ENCODE peak calls at places on chromosomes 16 and 17, in four cellular contexts. O is neural progenitor cell, Y is heart left ventricle, W is transverse colon. C is an unnamed sample. For H3K4me1, the result is how much of the 10 kb centered on the place peaks cover.

GRCh38 chr17:63024201-63024600 is 58.2 kb downstream of the TANC2 start:
- DNase-seq in W (no peak), O (no peak), Y (no peak), C (no peak)

GRCh38 chr16:1003551-1004347 is 22.2 kb downstream of the SOX8 start:
- DNase-seq in Y (no peak), W (no peak), O (no peak), C (no peak)

GRCh38 chr16:17552351-17552750 is 81.6 kb upstream of the XYLT1 start:
- DNase-seq in O (no peak), W (no peak), Y (no peak), C (no peak)

GRCh38 chr16:86854895-86855294 is 276.5 kb downstream of the FOXL1 start:
- DNase-seq in O (no peak), W (no peak), Y (no peak), C (no peak)

GRCh38 chr17:66135896-66136295 is 56.0 kb downstream of the CEP112 start:
- DNase-seq in Y (no peak), W (no peak), O (no peak), C (no peak)

GRCh38 chr17:63138713-63139112 is 172.7 kb downstream of the TANC2 start:
- DNase-seq in O (no peak), Y (no peak), W (no peak), C (no peak)

GRCh38 chr16:49532243-49532870 is 158.8 kb downstream of the C16orf78 start:
- DNase-seq in W (no peak), O (peak), Y (no peak), C (no peak)

GRCh38 chr17:42414782-42415409 is 8.2 kb downstream of the CAVIN1 start:
- DNase-seq in Y (no peak), O (no peak), W (no peak), C (no peak)

GRCh38 chr17:57552114-57552601 is 192.9 kb downstream of the CCDC182 start:
- DNase-seq in O (peak), W (peak), Y (no peak), C (no peak)

GRCh38 chr16:81518439-81518757 is 73.8 kb downstream of the CMIP start:
- DNase-seq in O (no peak), Y (no peak), W (no peak), C (no peak)

GRCh38 chr17:56475121-56475520 is 118.4 kb upstream of the NOG start:
- DNase-seq in W (no peak), Y (no peak), O (no peak), C (no peak)

GRCh38 chr16:54931041-54931756 is 534 bp downstream of the IRX5 start:
- DNase-seq in W (no peak), O (peak), Y (peak), C (peak)

GRCh38 chr17:81044764-81045589 is 10.0 kb downstream of the BAIAP2 start:
- DNase-seq in W (peak), O (no peak), Y (peak), C (peak)

GRCh38 chr16:30748634-30749445 is 615 bp downstream of the PHKG2 start:
- DNase-seq in Y (no peak), W (peak), O (peak), C (peak)

GRCh38 chr16:72099377-72099818 is 5.8 kb downstream of the DHX38 start:
- DNase-seq in W (peak), Y (no peak), O (peak), C (peak)

GRCh38 chr16:86479419-86479818 is 30.9 kb upstream of the FOXF1 start:
- DNase-seq in O (no peak), Y (no peak), W (no peak), C (no peak)

GRCh38 chr17:236641-237405 is 55.4 kb upstream of the DOC2B start:
- DNase-seq in W (peak), O (no peak), Y (peak), C (peak)

GRCh38 chr16:24035127-24035842 is 199.5 kb downstream of the PRKCB start:
- DNase-seq in Y (no peak), O (peak), W (peak), C (no peak)

GRCh38 chr17:76196675-76197074 is 43.6 kb downstream of the RNF157 start:
- DNase-seq in O (no peak), W (peak), Y (peak), C (no peak)

GRCh38 chr17:49365667-49366066 is 3.6 kb upstream of the ZNF652 start:
- DNase-seq in Y (no peak), O (peak), W (no peak), C (peak)

GRCh38 chr17:21357281-21357680 is 18.9 kb upstream of the KCNJ12 start:
- DNase-seq in O (no peak), W (no peak), Y (peak), C (no peak)

GRCh38 chr17:81735181-81736102 is 23.4 kb downstream of the SLC25A10 start:
- DNase-seq in W (peak), Y (no peak), O (no peak), C (no peak)

GRCh38 chr17:61884864-61885263 is 21.5 kb upstream of the BRIP1 start:
- DNase-seq in W (no peak), O (no peak), Y (no peak), C (no peak)

GRCh38 chr17:68035131-68035522 is 408 bp upstream of the KPNA2 start:
- DNase-seq in O (peak), Y (peak), W (peak), C (peak)

GRCh38 chr17:10372906-10373305 is at the start of gene MYH13:
- DNase-seq in Y (no peak), O (no peak), W (no peak), C (no peak)

GRCh38 chr16:68936729-68937631 is 93.6 kb downstream of the TANGO6 start:
- DNase-seq in O (no peak), Y (no peak), W (no peak), C (no peak)

GRCh38 chr17:1515640-1516402 is 591 bp downstream of the INPP5K start:
- DNase-seq in O (peak), Y (no peak), W (peak), C (peak)

GRCh38 chr16:82226327-82226726 is 56.3 kb upstream of the MPHOSPH6 start:
- DNase-seq in W (no peak), O (no peak), Y (no peak), C (no peak)

GRCh38 chr17:44008205-44008909 is 3.9 kb downstream of the NAGS start:
- DNase-seq in W (no peak), Y (no peak), O (no peak), C (no peak)

GRCh38 chr16:82753821-82754220 is 127.1 kb downstream of the CDH13 start:
- DNase-seq in O (no peak), W (no peak), Y (no peak), C (no peak)

GRCh38 chr17:79150799-79151198 is 76.2 kb downstream of the ENGASE start:
- DNase-seq in Y (no peak), O (no peak), W (no peak), C (no peak)

GRCh38 chr17:63973930-63974593 is 1.3 kb upstream of the SCN4A start:
- DNase-seq in O (no peak), W (peak), Y (no peak), C (peak)

GRCh38 chr17:82881900-82882714 is 42.3 kb upstream of the ZNF750 start:
- DNase-seq in W (peak), O (no peak), Y (peak), C (no peak)

GRCh38 chr16:72934661-72935403 is 113.1 kb downstream of the ZFHX3 start:
- DNase-seq in W (no peak), Y (no peak), O (no peak), C (no peak)

GRCh38 chr17:68731465-68731864 is 130.3 kb upstream of the FAM20A start:
- DNase-seq in O (no peak), W (no peak), Y (no peak), C (no peak)

DNA sequence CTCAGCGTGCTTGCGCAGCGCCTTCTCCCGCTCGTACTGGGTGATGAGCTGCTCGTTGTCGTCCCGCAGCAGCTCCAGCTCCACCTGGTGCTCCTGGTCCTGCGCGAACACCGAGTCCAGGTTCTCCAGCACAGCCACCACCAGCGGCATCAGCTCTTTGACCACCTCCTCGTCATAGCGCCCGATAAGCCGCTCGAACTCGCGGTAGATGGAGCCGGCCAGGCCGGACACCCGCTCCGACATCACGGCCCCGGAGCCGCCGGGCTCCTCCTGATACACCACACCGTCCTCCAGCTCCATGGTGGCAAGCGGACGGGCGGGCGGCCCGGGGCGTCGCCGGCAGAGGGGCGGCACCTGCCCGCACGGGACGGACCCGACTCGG is 320 bp downstream of the SPAG9 start:
- DNase-seq in W (peak), O (no peak), Y (no peak), C (no peak)
- H3K4me3 ChIP-seq in W (peak), O (peak), Y (peak), C (peak)

DNA sequence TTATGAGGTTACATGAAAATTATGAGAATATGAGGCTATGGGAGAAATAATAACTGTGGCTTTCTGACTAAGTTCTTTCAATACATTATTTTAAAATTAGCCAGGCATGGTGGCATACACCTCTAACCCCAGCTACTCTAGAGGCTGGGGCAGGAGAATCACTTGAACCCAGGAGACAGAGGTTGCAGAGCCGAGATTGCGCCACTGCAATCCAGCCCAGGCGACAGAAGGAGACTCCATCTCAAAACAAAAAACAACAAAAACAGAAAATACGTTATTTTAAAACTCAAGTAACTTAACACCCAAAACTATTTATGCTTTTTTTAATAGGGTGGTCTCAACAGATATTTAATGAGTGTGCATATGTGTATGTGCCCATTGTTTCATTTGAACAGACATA is 2.4 kb upstream of the RFFL start:
- DNase-seq in O (no peak), Y (no peak), W (no peak), C (no peak)
- H3K27ac ChIP-seq in O (no peak), Y (no peak), W (no peak), C (no peak)

GRCh38 chr17:72119280-72119962 is 1.4 kb upstream of the SOX9 start:
- DNase-seq in W (no peak), Y (no peak), O (no peak), C (no peak)
- H3K4me1 ChIP-seq in W (under half), Y (under half), O (half or more), C (under half)

GRCh38 chr17:39166437-39167335 is 725 bp upstream of the ARL5C start:
- DNase-seq in Y (no peak), O (no peak), W (no peak), C (no peak)

GRCh38 chr17:39164675-39165143 is 1.3 kb downstream of the ARL5C start:
- DNase-seq in O (peak), W (peak), Y (peak), C (peak)

GRCh38 chr17:39167492-39167891 is 1.5 kb upstream of the ARL5C start:
- DNase-seq in Y (no peak), O (no peak), W (no peak), C (no peak)

GRCh38 chr17:39165844-39166349 is at the start of gene ARL5C:
- DNase-seq in Y (no peak), W (no peak), O (no peak), C (no peak)

DNA sequence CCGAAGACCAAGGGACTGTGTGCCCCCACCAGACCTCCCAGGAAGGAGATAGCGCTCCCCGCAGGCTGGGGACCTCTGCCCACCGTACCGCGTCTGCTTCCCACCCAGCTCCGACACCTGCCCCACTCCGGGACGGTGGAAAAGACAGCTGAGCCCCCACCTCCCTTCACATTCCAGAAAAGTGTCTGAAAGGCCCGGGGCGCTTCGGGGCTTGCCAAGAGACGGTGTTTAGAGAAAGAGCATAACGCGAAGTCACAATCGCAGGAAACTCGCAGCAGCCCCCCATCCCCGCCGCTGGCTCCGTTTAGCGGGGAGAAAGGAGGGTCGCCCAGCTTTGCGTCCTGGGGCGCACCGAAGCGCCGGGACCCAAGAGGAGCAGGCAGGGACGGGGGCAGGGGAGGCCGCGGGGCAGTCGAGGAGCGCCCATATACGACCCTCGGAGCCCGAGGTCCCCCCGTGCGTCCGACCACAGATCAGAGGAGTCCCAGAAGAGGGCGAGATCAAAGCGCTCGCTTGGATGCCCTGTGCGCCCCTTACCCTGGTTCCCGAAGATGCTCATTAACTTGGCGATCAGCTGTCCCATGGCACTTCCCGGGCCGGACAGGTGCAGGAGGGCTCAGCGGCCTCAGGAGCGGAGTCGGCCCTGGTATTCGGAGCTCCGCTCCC is 650 bp downstream of the ARL5C start:
- DNase-seq in W (no peak), Y (peak), O (peak), C (no peak)
- H3K4me3 ChIP-seq in W (peak), Y (peak), O (peak), C (peak)

GRCh38 chr17:7260151-7260550 is 2.1 kb downstream of the CLDN7 start:
- DNase-seq in Y (no peak), O (no peak), W (peak), C (no peak)
- H3K27ac ChIP-seq in Y (no peak), O (no peak), W (peak), C (no peak)

GRCh38 chr16:89446975-89447293 is 43.4 kb downstream of the ANKRD11 start:
- DNase-seq in Y (no peak), O (no peak), W (no peak), C (no peak)
- H3K4me1 ChIP-seq in Y (half or more), O (under half), W (half or more), C (half or more)

GRCh38 chr17:7080445-7081041 is 492 bp upstream of the CLEC10A start:
- DNase-seq in O (no peak), W (no peak), Y (no peak), C (no peak)

GRCh38 chr17:7083592-7083991 is 3.5 kb upstream of the CLEC10A start:
- DNase-seq in Y (no peak), W (no peak), O (no peak), C (no peak)

GRCh38 chr17:7081341-7082062 is 1.5 kb upstream of the CLEC10A start:
- DNase-seq in O (no peak), Y (no peak), W (no peak), C (no peak)

GRCh38 chr17:7079581-7080444 is at the start of gene CLEC10A:
- DNase-seq in O (no peak), Y (no peak), W (no peak), C (no peak)

GRCh38 chr17:7084058-7084457 is 4.0 kb upstream of the CLEC10A start:
- DNase-seq in Y (no peak), O (no peak), W (no peak), C (no peak)
- H3K4me3 ChIP-seq in Y (no peak), O (no peak), W (no peak), C (no peak)

GRCh38 chr16:16197966-16198365 is 25.3 kb downstream of the ABCC6 start:
- DNase-seq in W (no peak), Y (no peak), O (no peak), C (no peak)
- H3K27ac ChIP-seq in W (no peak), Y (no peak), O (no peak), C (no peak)